ENCODE peak calls at places on chromosome 5, in ten cellular contexts. F is GM13977, L is A673, I is left ventricle myocardium inferior, M is IMR-90, Y is fibroblast of pulmonary artery, D is bronchial epithelial cell, W is mesothelial cell of epicardium, T is endothelial cell, E is BE2C. B is an unnamed sample.

GRCh38 chr5:137199966-137200365 is 299.2 kb downstream of the SPOCK1 start:
- DNase-seq in W (no peak), L (no peak), M (peak), E (no peak), I (no peak), F (no peak), Y (peak), T (no peak), D (peak), B (no peak)

GRCh38 chr5:15794117-15794985 is 294.4 kb downstream of the FBXL7 start:
- DNase-seq in M (peak), T (no peak), L (peak), Y (peak), I (no peak), D (peak), W (no peak), E (no peak), F (no peak), B (no peak)

GRCh38 chr5:39175273-39175955 is 43.9 kb downstream of the FYB1 start:
- DNase-seq in Y (no peak), L (no peak), E (no peak), I (no peak), M (no peak), D (peak), W (no peak), T (no peak), F (no peak), B (no peak)

GRCh38 chr5:139696167-139696893 is 48.2 kb downstream of the CXXC5 start:
- DNase-seq in E (no peak), W (no peak), L (no peak), T (no peak), M (no peak), D (no peak), I (no peak), F (no peak), Y (no peak), B (no peak)

GRCh38 chr5:56610093-56610698 is 205.2 kb upstream of the MAP3K1 start:
- DNase-seq in I (no peak), Y (no peak), W (no peak), F (no peak), T (no peak), L (no peak), M (no peak), D (peak), E (no peak), B (no peak)

GRCh38 chr5:19795218-19795617 is 192.8 kb downstream of the CDH18 start:
- DNase-seq in M (peak), E (peak), W (no peak), L (peak), I (no peak), Y (peak), F (no peak), D (peak), T (no peak), B (no peak)

GRCh38 chr5:176178789-176179188 is 59.4 kb upstream of the SIMC1 start:
- DNase-seq in I (no peak), E (no peak), Y (no peak), M (no peak), L (no peak), D (no peak), T (no peak), F (no peak), W (no peak), B (no peak)

GRCh38 chr5:1891391-1891790 is 8.7 kb upstream of the IRX4 start:
- DNase-seq in E (no peak), L (no peak), W (no peak), I (no peak), T (no peak), Y (no peak), M (no peak), D (no peak), F (no peak), B (no peak)

GRCh38 chr5:84274585-84275468 is 109.9 kb downstream of the EDIL3 start:
- DNase-seq in M (peak), F (peak), T (peak), L (peak), Y (peak), E (peak), D (peak), I (peak), W (no peak), B (peak)

GRCh38 chr5:172452398-172453205 is 1.7 kb downstream of the SH3PXD2B start:
- DNase-seq in F (no peak), I (no peak), M (peak), D (peak), T (no peak), W (no peak), E (no peak), Y (peak), L (peak), B (no peak)

GRCh38 chr5:107925195-107925594 is 254.5 kb upstream of the EFNA5 start:
- DNase-seq in E (no peak), D (no peak), T (no peak), F (no peak), L (no peak), Y (no peak), W (no peak), M (no peak), I (no peak), B (no peak)

GRCh38 chr5:89729623-89730390 is 679.7 kb downstream of the CETN3 start:
- DNase-seq in F (no peak), I (no peak), D (peak), E (no peak), Y (no peak), W (no peak), M (no peak), T (no peak), L (peak), B (no peak)

GRCh38 chr5:124986667-124987066 is 240.2 kb upstream of the ZNF608 start:
- DNase-seq in Y (no peak), F (no peak), I (no peak), M (no peak), E (no peak), L (no peak), T (no peak), W (no peak), D (peak), B (no peak)

GRCh38 chr5:157049605-157050004 is 9.3 kb downstream of the HAVCR1 start:
- DNase-seq in D (no peak), W (no peak), L (no peak), T (no peak), I (no peak), F (no peak), M (no peak), E (no peak), Y (no peak), B (no peak)

GRCh38 chr5:38265546-38266179 is 7.3 kb downstream of the EGFLAM start:
- DNase-seq in M (peak), L (peak), F (peak), W (peak), T (peak), D (peak), E (peak), I (peak), Y (peak), B (peak)

GRCh38 chr5:7397005-7397546 is 1.1 kb downstream of the ADCY2 start:
- DNase-seq in D (no peak), T (no peak), L (peak), Y (no peak), W (no peak), M (no peak), F (no peak), I (no peak), E (no peak), B (no peak)

GRCh38 chr5:15008911-15009310 is 137.3 kb upstream of the ANKH start:
- DNase-seq in D (no peak), E (no peak), M (peak), W (no peak), Y (peak), I (no peak), L (no peak), F (no peak), T (no peak), B (no peak)

GRCh38 chr5:128539038-128539429 is 989 bp upstream of the FBN2 start:
- DNase-seq in E (no peak), Y (peak), F (peak), D (peak), M (no peak), T (no peak), W (no peak), L (no peak), I (peak), B (no peak)

GRCh38 chr5:128470663-128471062 is 67.4 kb downstream of the FBN2 start:
- DNase-seq in M (peak), E (no peak), I (no peak), L (no peak), Y (peak), T (no peak), F (no peak), W (no peak), D (peak), B (no peak)

GRCh38 chr5:138492552-138493045 is 27.3 kb downstream of the EGR1 start:
- DNase-seq in Y (no peak), M (no peak), D (no peak), F (no peak), T (no peak), E (no peak), I (no peak), L (no peak), W (no peak), B (no peak)

GRCh38 chr5:132265336-132266030 is 8.0 kb downstream of the PDLIM4 start:
- DNase-seq in W (no peak), E (no peak), F (no peak), M (peak), D (peak), T (peak), L (peak), Y (peak), I (peak), B (peak)

GRCh38 chr5:111551569-111552275 is 39.4 kb upstream of the STARD4 start:
- DNase-seq in Y (peak), D (peak), M (no peak), I (no peak), E (no peak), L (peak), T (no peak), F (no peak), W (no peak), B (no peak)

GRCh38 chr5:126492939-126493338 is 69.7 kb downstream of the GRAMD2B start:
- DNase-seq in Y (peak), L (no peak), T (no peak), F (no peak), E (peak), W (no peak), D (no peak), M (peak), I (no peak), B (no peak)

GRCh38 chr5:88669314-88669713 is 213.7 kb downstream of the MEF2C start:
- DNase-seq in D (no peak), F (no peak), L (no peak), T (no peak), E (no peak), Y (no peak), W (no peak), I (no peak), M (no peak), B (no peak)

GRCh38 chr5:154198611-154199230 is 8.2 kb downstream of the GALNT10 start:
- DNase-seq in T (no peak), I (no peak), Y (peak), E (no peak), M (peak), W (no peak), L (no peak), D (peak), F (no peak), B (no peak)

GRCh38 chr5:138439537-138440225 is 824 bp downstream of the REEP2 start:
- DNase-seq in T (no peak), Y (no peak), F (no peak), W (no peak), D (no peak), L (peak), M (peak), E (peak), I (no peak), B (no peak)

GRCh38 chr5:25568989-25569625 is 924.3 kb upstream of the CDH10 start:
- DNase-seq in F (no peak), T (no peak), E (no peak), Y (no peak), I (no peak), M (no peak), D (no peak), W (no peak), L (no peak), B (no peak)

GRCh38 chr5:75756991-75757390 is 39.8 kb upstream of the POC5 start:
- DNase-seq in L (no peak), E (no peak), M (peak), I (no peak), F (no peak), W (no peak), T (no peak), D (peak), Y (peak), B (no peak)

GRCh38 chr5:91957671-91958070 is 574.6 kb upstream of the ARRDC3 start:
- DNase-seq in D (peak), L (no peak), E (no peak), T (no peak), W (no peak), Y (peak), I (no peak), M (peak), F (no peak), B (no peak)

GRCh38 chr5:116009806-116010205 is 22.5 kb upstream of the ARL14EPL start:
- DNase-seq in T (no peak), M (no peak), D (no peak), L (no peak), W (no peak), E (no peak), F (no peak), Y (peak), I (no peak), B (no peak)

GRCh38 chr5:133287500-133287899 is 235.7 kb downstream of the HSPA4 start:
- DNase-seq in F (peak), D (no peak), M (peak), W (no peak), I (no peak), E (no peak), L (no peak), Y (peak), T (peak), B (peak)

GRCh38 chr5:169300468-169301385 is at the start of gene SLIT3:
- DNase-seq in W (peak), T (peak), M (peak), I (peak), E (peak), F (peak), D (peak), Y (peak), L (peak), B (peak)

GRCh38 chr5:14231156-14231555 is 88.0 kb downstream of the TRIO start:
- DNase-seq in F (no peak), Y (no peak), D (no peak), T (no peak), W (no peak), M (peak), I (no peak), L (no peak), E (no peak), B (no peak)

GRCh38 chr5:97728920-97729319 is 545.9 kb upstream of the RIOK2 start:
- DNase-seq in L (no peak), W (no peak), Y (no peak), M (peak), F (no peak), E (no peak), I (no peak), T (no peak), D (no peak), B (no peak)

GRCh38 chr5:97729938-97730337 is 546.9 kb upstream of the RIOK2 start:
- DNase-seq in W (no peak), T (no peak), L (no peak), E (no peak), F (no peak), I (no peak), Y (no peak), D (no peak), M (no peak), B (no peak)

GRCh38 chr5:97726106-97726505 is 543.1 kb upstream of the RIOK2 start:
- DNase-seq in T (no peak), D (peak), F (no peak), L (no peak), W (no peak), I (no peak), M (no peak), Y (no peak), E (no peak), B (no peak)
- TF ChIP-seq CTCF in T (no peak), D (no peak), F (no peak), L (no peak), W (peak), I (no peak), M (no peak), Y (peak), E (peak), B (no peak)

DNA sequence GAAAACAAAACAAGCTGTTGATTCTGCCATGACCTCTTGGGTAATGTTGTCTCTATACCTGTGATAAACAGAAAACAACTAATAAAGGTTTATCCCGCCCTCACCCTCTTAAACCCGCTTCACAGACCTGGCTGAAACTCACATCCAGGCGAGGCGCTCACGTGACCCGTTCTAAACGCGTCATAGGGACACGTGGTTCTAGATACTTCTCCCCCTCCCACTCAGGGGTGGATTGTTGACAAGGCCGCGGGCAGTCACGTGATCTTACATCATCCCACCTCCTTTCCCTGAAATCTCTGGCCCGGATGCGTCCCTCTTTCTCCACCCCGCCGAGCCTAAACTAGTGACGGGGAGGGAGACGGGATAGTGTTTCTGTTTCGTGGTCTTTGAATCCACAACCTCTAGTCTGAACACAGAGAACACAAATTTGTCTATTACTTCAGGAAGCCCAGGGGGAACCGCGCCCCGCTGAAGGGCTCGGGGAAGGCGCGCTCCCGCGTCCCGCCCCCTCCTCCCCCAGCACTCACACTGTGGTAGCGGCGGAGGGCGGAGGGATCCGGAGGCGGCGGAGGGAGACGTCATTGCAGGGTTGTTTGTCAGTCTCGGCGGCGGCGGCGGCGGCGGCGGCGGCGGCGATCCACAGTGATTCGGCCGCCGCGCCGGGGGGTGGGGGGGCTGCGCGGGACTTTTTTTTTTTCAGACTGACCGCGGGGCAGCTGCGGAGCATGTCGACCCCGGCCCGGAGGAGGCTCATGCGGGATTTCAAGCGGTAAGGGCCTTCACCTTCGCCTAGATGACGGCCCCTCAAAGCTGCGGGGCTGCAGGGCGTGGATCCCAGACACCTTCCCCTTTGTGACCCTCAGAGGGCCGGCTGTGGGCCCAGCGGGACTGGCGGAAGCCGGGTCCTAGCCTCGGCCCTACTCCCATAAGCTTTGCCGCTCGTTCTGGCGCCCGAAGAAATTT is at the start of gene UBE2B:
- DNase-seq in D (peak), M (peak), L (peak), I (peak), Y (peak), W (peak), T (peak), F (peak), E (peak), B (peak)
- TF ChIP-seq CTCF in D (no peak), M (no peak), L (no peak), I (no peak), Y (no peak), W (no peak), T (no peak), F (no peak), E (no peak), B (no peak)

GRCh38 chr5:54477941-54478478 is 22.5 kb downstream of the HSPB3 start:
- DNase-seq in F (no peak), M (no peak), D (no peak), W (no peak), E (no peak), L (no peak), I (no peak), T (no peak), Y (no peak), B (no peak)
- TF ChIP-seq CTCF in F (no peak), M (no peak), D (no peak), W (no peak), E (no peak), L (no peak), I (no peak), T (no peak), Y (no peak), B (no peak)

GRCh38 chr5:86986837-86987236 is 280.8 kb upstream of the RASA1 start:
- DNase-seq in W (no peak), L (no peak), Y (no peak), I (no peak), M (no peak), T (no peak), D (no peak), F (no peak), E (no peak), B (no peak)
- TF ChIP-seq CTCF in W (no peak), L (no peak), Y (no peak), I (no peak), M (no peak), T (no peak), D (no peak), F (no peak), E (no peak), B (peak)

DNA sequence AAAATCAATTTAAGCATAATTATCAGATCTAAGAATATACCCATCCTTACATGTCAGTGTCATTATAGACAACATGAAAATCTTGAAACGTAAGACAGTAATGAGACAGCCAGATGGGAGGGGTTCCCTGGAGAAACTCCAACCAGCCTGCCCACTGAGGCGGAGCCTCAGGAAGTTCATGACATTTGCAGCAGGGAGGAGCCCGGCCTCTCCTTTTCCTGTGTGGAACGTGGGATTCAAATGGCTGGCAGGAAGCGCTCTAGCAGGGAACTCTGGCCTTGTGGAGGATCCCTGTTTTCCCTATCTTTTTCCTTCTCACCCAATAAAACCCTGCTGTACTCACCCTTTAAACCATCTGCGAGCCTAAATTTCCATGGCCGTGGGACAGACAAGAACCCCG is 176.6 kb upstream of the KCNN2 start:
- DNase-seq in L (peak), F (no peak), M (no peak), Y (peak), D (no peak), W (no peak), I (peak), E (peak), T (no peak), B (no peak)
- TF ChIP-seq CTCF in L (no peak), F (no peak), M (no peak), Y (no peak), D (no peak), W (no peak), I (no peak), E (no peak), T (no peak), B (no peak)

B was measured in GM13976.